ENCODE peak calls at places on chromosomes 5 and 9, in nine cellular contexts. One of them, this sample, is unnamed.

GRCh38 chr9:102459828-102460227 is 535.3 kb upstream of the CYLC2 start:
- DNase-seq in H1: no peak
- DNase-seq in tibial nerve: no peak
- DNase-seq in NB4: no peak
- DNase-seq in HCT116: no peak
- DNase-seq in uterus: no peak
- DNase-seq in ovary: no peak
- DNase-seq in stomach: no peak
- DNase-seq in breast epithelium: no peak
- DNase-seq in this sample: no peak

GRCh38 chr9:76621011-76621410 is 143.2 kb upstream of the PCA3 start:
- DNase-seq in ovary: no peak
- DNase-seq in stomach: no peak
- DNase-seq in breast epithelium: no peak
- DNase-seq in H1: no peak
- DNase-seq in HCT116: no peak
- DNase-seq in uterus: no peak
- DNase-seq in tibial nerve: no peak
- DNase-seq in NB4: no peak
- DNase-seq in this sample: no peak

GRCh38 chr5:88861213-88861612 is 21.8 kb downstream of the MEF2C start:
- DNase-seq in stomach: no peak
- DNase-seq in NB4: no peak
- DNase-seq in uterus: no peak
- DNase-seq in HCT116: no peak
- DNase-seq in breast epithelium: no peak
- DNase-seq in H1: no peak
- DNase-seq in ovary: no peak
- DNase-seq in tibial nerve: no peak
- DNase-seq in this sample: no peak

GRCh38 chr5:44774279-44774880 is 34.4 kb upstream of the MRPS30 start:
- DNase-seq in uterus: no peak
- DNase-seq in stomach: no peak
- DNase-seq in ovary: peak
- DNase-seq in H1: no peak
- DNase-seq in breast epithelium: no peak
- DNase-seq in NB4: peak
- DNase-seq in HCT116: peak
- DNase-seq in tibial nerve: no peak
- DNase-seq in this sample: no peak

GRCh38 chr9:22238809-22239684 is 207.6 kb upstream of the DMRTA1 start:
- DNase-seq in breast epithelium: no peak
- DNase-seq in ovary: no peak
- DNase-seq in NB4: no peak
- DNase-seq in H1: no peak
- DNase-seq in stomach: no peak
- DNase-seq in uterus: no peak
- DNase-seq in HCT116: peak
- DNase-seq in tibial nerve: no peak
- DNase-seq in this sample: no peak

GRCh38 chr5:39411051-39411450 is 13.7 kb downstream of the DAB2 start:
- DNase-seq in stomach: no peak
- DNase-seq in NB4: peak
- DNase-seq in H1: no peak
- DNase-seq in breast epithelium: no peak
- DNase-seq in tibial nerve: no peak
- DNase-seq in ovary: no peak
- DNase-seq in uterus: no peak
- DNase-seq in HCT116: no peak
- DNase-seq in this sample: no peak

GRCh38 chr5:119287547-119288073 is 68.2 kb upstream of the TNFAIP8 start:
- DNase-seq in HCT116: no peak
- DNase-seq in uterus: no peak
- DNase-seq in tibial nerve: no peak
- DNase-seq in H1: no peak
- DNase-seq in NB4: peak
- DNase-seq in stomach: no peak
- DNase-seq in ovary: no peak
- DNase-seq in breast epithelium: no peak
- DNase-seq in this sample: no peak

GRCh38 chr5:134328619-134329018 is 38.4 kb downstream of the CDKL3 start:
- DNase-seq in ovary: no peak
- DNase-seq in NB4: peak
- DNase-seq in tibial nerve: no peak
- DNase-seq in uterus: no peak
- DNase-seq in HCT116: no peak
- DNase-seq in breast epithelium: no peak
- DNase-seq in stomach: no peak
- DNase-seq in H1: no peak
- DNase-seq in this sample: no peak

GRCh38 chr9:134661791-134662142 is 20.2 kb downstream of the COL5A1 start:
- DNase-seq in NB4: no peak
- DNase-seq in stomach: no peak
- DNase-seq in H1: no peak
- DNase-seq in ovary: peak
- DNase-seq in uterus: peak
- DNase-seq in HCT116: no peak
- DNase-seq in tibial nerve: no peak
- DNase-seq in breast epithelium: no peak
- DNase-seq in this sample: no peak

GRCh38 chr9:72165821-72166547 is 16.7 kb downstream of the GDA start:
- DNase-seq in NB4: no peak
- DNase-seq in HCT116: no peak
- DNase-seq in uterus: no peak
- DNase-seq in breast epithelium: no peak
- DNase-seq in stomach: no peak
- DNase-seq in ovary: no peak
- DNase-seq in H1: no peak
- DNase-seq in tibial nerve: no peak
- DNase-seq in this sample: no peak

GRCh38 chr9:137130176-137130755 is 8.7 kb upstream of the GRIN1 start:
- DNase-seq in tibial nerve: no peak
- DNase-seq in breast epithelium: no peak
- DNase-seq in ovary: no peak
- DNase-seq in uterus: no peak
- DNase-seq in stomach: no peak
- DNase-seq in H1: no peak
- DNase-seq in NB4: peak
- DNase-seq in HCT116: no peak
- DNase-seq in this sample: no peak

GRCh38 chr9:73149371-73150067 is 2.1 kb upstream of the ANXA1 start:
- DNase-seq in HCT116: peak
- DNase-seq in uterus: no peak
- DNase-seq in tibial nerve: no peak
- DNase-seq in H1: no peak
- DNase-seq in ovary: no peak
- DNase-seq in NB4: peak
- DNase-seq in breast epithelium: no peak
- DNase-seq in stomach: no peak
- DNase-seq in this sample: no peak

GRCh38 chr5:55903121-55903701 is 52.1 kb downstream of the IL31RA start:
- DNase-seq in HCT116: no peak
- DNase-seq in H1: no peak
- DNase-seq in ovary: no peak
- DNase-seq in uterus: no peak
- DNase-seq in tibial nerve: no peak
- DNase-seq in breast epithelium: no peak
- DNase-seq in NB4: peak
- DNase-seq in stomach: no peak
- DNase-seq in this sample: no peak

GRCh38 chr5:159149085-159149484 is 49.4 kb upstream of the EBF1 start:
- DNase-seq in ovary: no peak
- DNase-seq in H1: no peak
- DNase-seq in uterus: no peak
- DNase-seq in stomach: no peak
- DNase-seq in breast epithelium: no peak
- DNase-seq in NB4: no peak
- DNase-seq in HCT116: no peak
- DNase-seq in tibial nerve: no peak
- DNase-seq in this sample: no peak

GRCh38 chr5:65479527-65479926 is 2.2 kb downstream of the ADAMTS6 start:
- DNase-seq in HCT116: no peak
- DNase-seq in ovary: no peak
- DNase-seq in uterus: no peak
- DNase-seq in stomach: no peak
- DNase-seq in breast epithelium: no peak
- DNase-seq in NB4: no peak
- DNase-seq in H1: no peak
- DNase-seq in tibial nerve: no peak
- DNase-seq in this sample: no peak

GRCh38 chr5:65481635-65482271 is at the start of gene ADAMTS6:
- DNase-seq in breast epithelium: peak
- DNase-seq in H1: no peak
- DNase-seq in tibial nerve: peak
- DNase-seq in HCT116: peak
- DNase-seq in ovary: peak
- DNase-seq in stomach: peak
- DNase-seq in NB4: peak
- DNase-seq in uterus: peak
- DNase-seq in this sample: peak

GRCh38 chr5:65481171-65481575 is 547 bp downstream of the ADAMTS6 start:
- DNase-seq in breast epithelium: no peak
- DNase-seq in NB4: no peak
- DNase-seq in stomach: no peak
- DNase-seq in ovary: no peak
- DNase-seq in HCT116: no peak
- DNase-seq in H1: no peak
- DNase-seq in uterus: no peak
- DNase-seq in tibial nerve: no peak
- DNase-seq in this sample: no peak

GRCh38 chr5:65482280-65482726 is 583 bp upstream of the ADAMTS6 start:
- DNase-seq in stomach: no peak
- DNase-seq in tibial nerve: no peak
- DNase-seq in H1: no peak
- DNase-seq in NB4: peak
- DNase-seq in uterus: no peak
- DNase-seq in breast epithelium: no peak
- DNase-seq in HCT116: no peak
- DNase-seq in ovary: no peak
- DNase-seq in this sample: no peak

GRCh38 chr5:65480306-65480865 is 1.3 kb downstream of the ADAMTS6 start:
- DNase-seq in tibial nerve: peak
- DNase-seq in uterus: peak
- DNase-seq in stomach: peak
- DNase-seq in H1: no peak
- DNase-seq in HCT116: no peak
- DNase-seq in ovary: peak
- DNase-seq in breast epithelium: peak
- DNase-seq in NB4: peak
- DNase-seq in this sample: no peak
- TF ChIP-seq POLR2A in tibial nerve: no peak
- TF ChIP-seq POLR2A in uterus: no peak
- TF ChIP-seq POLR2A in stomach: no peak
- TF ChIP-seq POLR2A in H1: no peak
- TF ChIP-seq POLR2A in HCT116: no peak
- TF ChIP-seq POLR2A in ovary: no peak
- TF ChIP-seq POLR2A in breast epithelium: no peak
- TF ChIP-seq POLR2A in NB4: no peak
- TF ChIP-seq POLR2A in this sample: no peak

GRCh38 chr5:80341376-80341775 is 21.6 kb downstream of the SPZ1 start:
- DNase-seq in breast epithelium: no peak
- DNase-seq in stomach: no peak
- DNase-seq in NB4: no peak
- DNase-seq in tibial nerve: no peak
- DNase-seq in HCT116: no peak
- DNase-seq in uterus: no peak
- DNase-seq in ovary: no peak
- DNase-seq in H1: no peak
- DNase-seq in this sample: no peak

GRCh38 chr5:80339116-80339515 is 19.3 kb downstream of the SPZ1 start:
- DNase-seq in HCT116: no peak
- DNase-seq in ovary: no peak
- DNase-seq in breast epithelium: no peak
- DNase-seq in uterus: no peak
- DNase-seq in NB4: no peak
- DNase-seq in H1: no peak
- DNase-seq in stomach: no peak
- DNase-seq in tibial nerve: no peak
- DNase-seq in this sample: no peak

GRCh38 chr5:80343067-80343466 is 23.3 kb downstream of the SPZ1 start:
- DNase-seq in breast epithelium: no peak
- DNase-seq in ovary: no peak
- DNase-seq in NB4: no peak
- DNase-seq in tibial nerve: no peak
- DNase-seq in HCT116: peak
- DNase-seq in H1: no peak
- DNase-seq in uterus: peak
- DNase-seq in stomach: no peak
- DNase-seq in this sample: no peak

GRCh38 chr5:80337379-80337778 is 17.6 kb downstream of the SPZ1 start:
- DNase-seq in ovary: no peak
- DNase-seq in breast epithelium: no peak
- DNase-seq in stomach: no peak
- DNase-seq in NB4: no peak
- DNase-seq in H1: no peak
- DNase-seq in uterus: no peak
- DNase-seq in tibial nerve: no peak
- DNase-seq in HCT116: no peak
- DNase-seq in this sample: no peak
- TF ChIP-seq POLR2A in ovary: no peak
- TF ChIP-seq POLR2A in breast epithelium: no peak
- TF ChIP-seq POLR2A in stomach: no peak
- TF ChIP-seq POLR2A in NB4: no peak
- TF ChIP-seq POLR2A in H1: no peak
- TF ChIP-seq POLR2A in uterus: no peak
- TF ChIP-seq POLR2A in tibial nerve: no peak
- TF ChIP-seq POLR2A in HCT116: no peak
- TF ChIP-seq POLR2A in this sample: no peak

DNA sequence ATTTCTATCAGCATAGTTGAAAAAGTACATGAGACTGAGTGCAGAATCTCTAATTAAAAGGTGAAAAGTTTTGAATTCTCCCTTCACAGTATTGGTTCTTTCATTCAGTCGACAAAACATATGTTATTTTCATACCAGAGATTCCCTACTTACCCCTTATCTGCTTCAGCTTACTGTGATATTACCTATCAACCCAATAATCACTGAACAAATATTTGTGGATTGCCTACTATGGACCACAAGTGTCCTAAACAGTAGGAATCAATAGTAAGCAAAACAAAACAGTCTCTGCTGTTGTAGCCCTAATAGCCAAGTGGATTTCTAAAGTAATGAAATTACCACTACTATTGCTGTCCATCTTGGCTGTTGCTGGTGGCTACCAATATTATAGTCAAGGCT is 11.5 kb downstream of the CCDC152 start:
- DNase-seq in stomach: no peak
- DNase-seq in breast epithelium: no peak
- DNase-seq in uterus: no peak
- DNase-seq in H1: no peak
- DNase-seq in HCT116: no peak
- DNase-seq in NB4: no peak
- DNase-seq in tibial nerve: no peak
- DNase-seq in ovary: no peak
- DNase-seq in this sample: no peak
- TF ChIP-seq POLR2A in stomach: no peak
- TF ChIP-seq POLR2A in breast epithelium: no peak
- TF ChIP-seq POLR2A in uterus: no peak
- TF ChIP-seq POLR2A in H1: no peak
- TF ChIP-seq POLR2A in HCT116: no peak
- TF ChIP-seq POLR2A in NB4: no peak
- TF ChIP-seq POLR2A in tibial nerve: no peak
- TF ChIP-seq POLR2A in ovary: no peak
- TF ChIP-seq POLR2A in this sample: no peak

GRCh38 chr5:133285583-133286021 is 233.8 kb downstream of the HSPA4 start:
- DNase-seq in HCT116: no peak
- DNase-seq in NB4: no peak
- DNase-seq in uterus: no peak
- DNase-seq in breast epithelium: peak
- DNase-seq in stomach: peak
- DNase-seq in tibial nerve: no peak
- DNase-seq in ovary: no peak
- DNase-seq in H1: no peak
- DNase-seq in this sample: no peak
- TF ChIP-seq POLR2A in HCT116: no peak
- TF ChIP-seq POLR2A in NB4: no peak
- TF ChIP-seq POLR2A in uterus: no peak
- TF ChIP-seq POLR2A in breast epithelium: no peak
- TF ChIP-seq POLR2A in stomach: no peak
- TF ChIP-seq POLR2A in tibial nerve: no peak
- TF ChIP-seq POLR2A in ovary: no peak
- TF ChIP-seq POLR2A in H1: no peak
- TF ChIP-seq POLR2A in this sample: no peak